ENCODE peak calls at places on chromosome 3, in ten cellular contexts. C is IMR-90, Y is tibial nerve, B is HCT116, S is sigmoid colon, I is adrenal gland, M is breast epithelium, V is GM12878, U is A549, L is body of pancreas. J is an unnamed sample. For H3K4me1, the result is how much of the 10 kb centered on the place peaks cover.

GRCh38 chr3:184354121-184354728 is 7.2 kb downstream of the CLCN2 start:
- DNase-seq in Y (no peak), B (no peak), I (no peak), C (no peak), L (peak), U (peak), S (no peak), M (no peak), V (no peak), J (peak)

GRCh38 chr3:159166899-159167586 is 365.2 kb downstream of the MFSD1 start:
- DNase-seq in M (no peak), L (no peak), Y (no peak), C (no peak), V (no peak), B (no peak), S (no peak), U (no peak), I (no peak), J (no peak)

GRCh38 chr3:177835008-177835407 is 637.7 kb upstream of the TBL1XR1 start:
- DNase-seq in Y (no peak), C (peak), U (peak), I (no peak), B (peak), V (no peak), S (no peak), L (no peak), M (no peak), J (no peak)

GRCh38 chr3:15204005-15204404 is 2.0 kb upstream of the CAPN7 start:
- DNase-seq in S (peak), Y (no peak), I (no peak), M (no peak), U (peak), V (no peak), L (no peak), B (no peak), C (peak), J (peak)

GRCh38 chr3:135926664-135927063 is 38.9 kb upstream of the PPP2R3A start:
- DNase-seq in L (no peak), B (no peak), I (no peak), S (no peak), C (no peak), M (no peak), V (no peak), Y (no peak), U (no peak), J (no peak)

GRCh38 chr3:164451083-164451910 is 627.0 kb downstream of the SI start:
- DNase-seq in Y (peak), B (no peak), S (peak), V (no peak), C (no peak), U (no peak), M (no peak), I (no peak), L (no peak), J (peak)

GRCh38 chr3:31953091-31953490 is 28.0 kb downstream of the OSBPL10 start:
- DNase-seq in M (no peak), Y (no peak), I (no peak), C (no peak), B (no peak), L (no peak), S (no peak), U (no peak), V (no peak), J (no peak)

GRCh38 chr3:151085889-151086483 is 522 bp downstream of the MED12L start:
- DNase-seq in U (peak), C (no peak), Y (no peak), S (no peak), V (no peak), B (no peak), L (no peak), I (no peak), M (no peak), J (peak)

GRCh38 chr3:156256945-156257344 is 136.6 kb downstream of the KCNAB1 start:
- DNase-seq in C (no peak), B (no peak), Y (no peak), S (no peak), M (no peak), U (no peak), L (no peak), I (no peak), V (no peak), J (no peak)

GRCh38 chr3:73716418-73716817 is 91.7 kb upstream of the PDZRN3 start:
- DNase-seq in U (no peak), Y (no peak), S (no peak), I (no peak), L (no peak), B (no peak), M (no peak), V (no peak), C (peak), J (no peak)

GRCh38 chr3:16906679-16907078 is 21.9 kb downstream of the PLCL2 start:
- DNase-seq in B (no peak), V (no peak), Y (no peak), C (peak), I (no peak), S (no peak), U (peak), M (no peak), L (peak), J (peak)

GRCh38 chr3:18357747-18358146 is 67.4 kb downstream of the SATB1 start:
- DNase-seq in V (no peak), C (no peak), Y (no peak), B (no peak), U (no peak), L (no peak), I (no peak), M (no peak), S (no peak), J (no peak)

GRCh38 chr3:13249630-13250395 is 170.3 kb downstream of the NUP210 start:
- DNase-seq in V (no peak), L (no peak), M (no peak), S (no peak), U (no peak), Y (no peak), C (no peak), B (no peak), I (no peak), J (no peak)

GRCh38 chr3:123390865-123391613 is 57.9 kb downstream of the ADCY5 start:
- DNase-seq in I (peak), B (no peak), Y (no peak), S (no peak), V (no peak), C (no peak), M (no peak), L (no peak), U (no peak), J (no peak)

GRCh38 chr3:11565492-11565891 is 78.2 kb downstream of the VGLL4 start:
- DNase-seq in Y (no peak), M (no peak), S (no peak), L (no peak), I (no peak), V (no peak), B (no peak), U (no peak), C (no peak), J (no peak)

GRCh38 chr3:73490453-73491311 is 134.1 kb downstream of the PDZRN3 start:
- DNase-seq in Y (no peak), M (no peak), L (peak), C (peak), I (peak), S (no peak), V (no peak), B (no peak), U (no peak), J (peak)

GRCh38 chr3:138686771-138687221 is 78.2 kb downstream of the FAIM start:
- DNase-seq in L (peak), Y (no peak), M (no peak), C (peak), U (peak), V (peak), S (no peak), I (no peak), B (no peak), J (peak)

DNA sequence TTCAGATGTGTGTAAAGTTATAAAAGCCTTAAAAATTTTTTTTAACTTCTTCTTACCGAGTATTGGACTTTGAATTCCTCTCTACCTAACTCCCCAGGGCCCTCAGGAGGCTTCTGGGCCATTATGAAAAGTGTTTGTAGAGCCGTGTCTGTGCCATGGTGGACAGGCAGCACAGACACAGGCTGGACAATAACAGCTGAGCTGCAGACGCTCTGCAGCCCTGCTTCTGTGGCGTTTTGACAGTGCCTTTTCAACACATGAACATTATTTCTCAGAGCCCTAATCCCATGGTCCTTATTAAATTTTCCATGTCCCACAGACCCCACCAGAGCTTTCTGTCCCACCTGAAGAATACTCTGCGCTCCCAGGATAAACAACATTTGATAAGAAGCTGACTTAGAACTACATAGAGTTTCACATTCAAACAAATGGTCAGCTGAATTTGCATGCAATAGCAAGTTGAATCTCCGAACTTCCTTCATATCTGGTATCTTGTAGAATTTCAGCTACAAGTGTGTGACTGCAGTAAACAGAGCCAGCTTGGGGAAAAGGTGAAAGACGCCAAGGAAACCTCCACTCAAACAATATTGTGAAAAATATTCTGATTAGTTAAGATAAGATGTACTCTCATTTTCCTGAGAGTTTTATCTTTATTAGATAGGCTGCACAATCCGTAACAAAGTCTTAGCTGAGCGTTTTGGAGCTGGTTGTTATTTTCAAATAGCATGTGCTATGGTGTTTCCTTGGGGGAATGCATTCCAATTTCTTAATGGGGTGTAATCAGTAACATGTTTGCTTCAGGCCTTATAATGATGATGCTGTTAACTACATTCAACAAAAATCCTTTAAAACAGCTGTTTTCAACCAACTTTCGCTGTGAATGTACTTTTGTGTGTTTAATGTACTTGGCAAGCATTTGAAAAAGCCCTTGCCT is 378.2 kb downstream of the MECOM start:
- DNase-seq in C (no peak), I (no peak), L (no peak), Y (no peak), V (no peak), B (no peak), M (no peak), S (no peak), U (no peak), J (no peak)
- TF ChIP-seq POLR2A in C (no peak), I (no peak), L (no peak), Y (no peak), V (no peak), B (no peak), M (no peak), S (no peak), U (no peak), J (no peak)

DNA sequence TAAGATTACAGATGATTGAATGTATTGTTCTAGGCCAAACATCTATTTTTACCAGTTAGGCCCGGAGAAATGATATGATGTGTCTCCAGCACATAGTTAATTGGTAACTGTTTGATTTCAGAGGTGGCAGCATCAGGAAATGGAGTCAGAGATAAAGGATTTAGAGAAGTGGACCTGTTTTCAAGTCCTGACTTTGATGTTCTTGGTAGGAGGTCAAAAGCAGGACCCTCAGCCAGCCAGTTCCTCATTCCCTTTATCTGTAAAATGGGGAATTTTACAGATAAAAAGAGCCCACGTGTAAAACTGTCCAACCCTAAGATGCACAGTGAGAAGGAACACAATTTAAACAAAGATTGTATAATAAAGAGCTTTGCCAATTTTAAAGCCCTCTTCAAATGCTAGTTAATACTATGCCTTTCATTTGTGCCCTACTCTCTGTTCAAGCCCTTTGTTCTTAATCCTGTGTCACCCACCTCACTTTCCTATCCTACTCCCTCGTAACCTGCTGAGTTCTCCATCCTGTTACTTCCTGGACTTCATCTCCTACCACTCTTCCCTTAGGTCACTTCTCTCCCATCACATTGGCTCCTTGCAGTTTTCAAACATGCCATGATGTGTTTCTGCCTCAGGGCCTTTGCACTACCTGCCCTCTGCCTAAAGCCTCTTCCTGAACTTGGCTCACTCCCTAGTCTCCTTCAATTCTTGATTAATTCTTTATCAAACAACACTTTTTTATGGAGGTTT is 2.6 kb downstream of the TMEM212 start:
- DNase-seq in L (no peak), Y (no peak), B (no peak), C (no peak), S (no peak), I (no peak), U (no peak), M (no peak), V (no peak), J (no peak)
- H3K4me1 ChIP-seq in L (under half), Y (under half), B (under half), C (under half), S (under half), I (under half), U (under half), M (under half), V (under half), J (under half)

DNA sequence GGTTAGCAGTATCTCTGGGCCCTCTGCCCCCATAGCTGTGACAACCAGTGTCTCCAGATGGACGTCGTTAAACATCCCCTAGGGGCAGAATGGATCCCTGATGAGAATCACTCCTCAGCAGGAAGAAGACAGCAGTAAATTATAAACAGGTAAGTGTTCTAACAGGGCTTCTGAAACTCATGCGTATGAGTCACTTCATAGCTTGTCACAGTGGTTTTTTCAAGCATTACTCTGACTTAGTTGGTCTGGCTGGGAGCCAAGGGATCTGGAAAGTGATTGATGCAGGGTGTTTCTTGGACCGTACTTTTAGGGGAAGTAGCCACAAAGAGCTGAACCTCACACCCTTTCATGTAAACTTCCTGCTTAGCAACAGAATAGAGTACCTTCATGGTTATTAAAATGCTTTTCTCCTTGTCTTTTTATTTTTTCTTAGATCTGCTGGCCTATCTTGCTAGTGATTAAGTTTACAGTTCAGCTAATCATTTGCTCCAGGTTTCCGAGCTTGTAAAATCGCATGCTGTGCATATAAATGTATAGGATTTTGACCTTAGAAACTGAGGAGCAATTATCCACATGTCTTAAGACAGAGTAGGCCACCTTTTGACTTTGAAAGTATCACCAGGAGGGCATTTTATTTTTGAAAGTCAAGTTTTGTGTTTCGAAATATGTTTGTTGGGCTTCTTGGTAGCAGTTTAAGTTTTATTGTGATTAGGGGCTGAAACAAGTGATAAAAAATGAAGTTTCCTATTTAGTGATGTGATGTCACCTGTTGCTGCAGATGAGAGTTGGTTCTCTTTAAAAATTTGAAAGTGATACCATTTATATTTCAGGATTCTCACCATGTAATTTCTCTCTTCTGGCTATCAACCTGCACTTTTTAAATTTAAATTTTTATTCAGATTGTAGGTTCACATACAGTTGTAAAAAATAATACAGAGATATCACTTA is 333.9 kb downstream of the PTPRG start:
- DNase-seq in Y (peak), C (peak), S (peak), V (peak), L (peak), I (peak), U (peak), B (peak), M (peak), J (peak)
- TF ChIP-seq POLR2A in Y (no peak), C (no peak), S (no peak), V (no peak), L (no peak), I (no peak), U (no peak), B (no peak), M (no peak), J (no peak)

GRCh38 chr3:170044795-170045244 is 7.0 kb downstream of the GPR160 start:
- DNase-seq in I (no peak), V (peak), U (no peak), Y (no peak), L (peak), S (no peak), C (no peak), B (no peak), M (no peak), J (no peak)
- H3K4me1 ChIP-seq in I (under half), V (under half), U (under half), Y (under half), L (under half), S (under half), C (under half), B (under half), M (under half), J (under half)

DNA sequence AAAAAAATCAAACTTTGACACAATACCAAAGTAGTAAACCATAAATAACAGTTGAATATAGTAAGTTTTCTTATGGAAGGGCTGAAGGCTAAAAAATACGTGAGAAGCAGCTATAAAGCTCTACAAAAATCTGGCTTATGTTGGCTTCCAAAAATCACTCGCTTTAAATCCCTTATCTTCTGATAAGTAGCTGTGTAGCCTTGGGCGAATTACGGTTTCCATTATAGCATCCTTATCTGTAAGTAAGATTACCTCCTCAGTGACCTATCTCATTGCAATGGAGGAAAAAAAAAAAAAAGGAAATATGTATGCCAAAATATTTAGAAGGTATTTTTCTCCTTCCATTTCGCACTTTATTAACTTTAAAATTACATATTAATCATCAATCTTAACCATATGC is 348.6 kb downstream of the PLOD2 start:
- DNase-seq in L (no peak), V (no peak), C (no peak), B (no peak), M (no peak), I (no peak), Y (no peak), U (no peak), S (no peak), J (no peak)
- TF ChIP-seq POLR2A in L (no peak), V (no peak), C (no peak), B (no peak), M (no peak), I (no peak), Y (no peak), U (no peak), S (no peak), J (no peak)

GRCh38 chr3:113551821-113552220 is 19.5 kb downstream of the SIDT1 start:
- DNase-seq in U (no peak), L (no peak), I (no peak), Y (no peak), M (no peak), C (no peak), V (no peak), B (no peak), S (no peak), J (no peak)
- H3K4me1 ChIP-seq in U (under half), L (under half), I (under half), Y (under half), M (under half), C (under half), V (under half), B (under half), S (under half), J (under half)

DNA sequence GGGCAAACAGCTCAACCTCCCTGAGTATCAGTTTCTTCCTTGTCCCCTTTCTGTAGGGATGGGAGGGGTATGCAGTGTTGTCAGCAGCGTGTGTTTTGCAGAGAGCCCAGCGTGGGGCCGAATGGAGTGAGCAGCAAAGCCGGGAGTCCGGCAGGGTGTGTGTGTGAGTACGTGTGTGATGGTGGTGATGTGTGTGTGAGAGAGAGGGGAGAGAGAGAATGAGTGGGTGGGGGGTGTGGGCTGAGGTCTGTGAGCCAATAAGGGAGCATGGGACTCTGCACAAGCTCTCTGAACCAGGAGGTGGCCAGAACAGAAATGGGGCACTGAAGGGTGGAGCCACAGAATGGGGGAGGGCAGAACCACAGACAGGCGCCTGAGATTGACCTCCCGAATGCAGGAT is 43.8 kb downstream of the IFT122 start:
- DNase-seq in I (no peak), V (no peak), S (no peak), M (no peak), C (no peak), Y (no peak), U (no peak), L (no peak), B (no peak), J (no peak)
- TF ChIP-seq POLR2A in I (no peak), V (no peak), S (no peak), M (no peak), C (no peak), Y (no peak), U (no peak), L (no peak), B (no peak), J (no peak)

DNA sequence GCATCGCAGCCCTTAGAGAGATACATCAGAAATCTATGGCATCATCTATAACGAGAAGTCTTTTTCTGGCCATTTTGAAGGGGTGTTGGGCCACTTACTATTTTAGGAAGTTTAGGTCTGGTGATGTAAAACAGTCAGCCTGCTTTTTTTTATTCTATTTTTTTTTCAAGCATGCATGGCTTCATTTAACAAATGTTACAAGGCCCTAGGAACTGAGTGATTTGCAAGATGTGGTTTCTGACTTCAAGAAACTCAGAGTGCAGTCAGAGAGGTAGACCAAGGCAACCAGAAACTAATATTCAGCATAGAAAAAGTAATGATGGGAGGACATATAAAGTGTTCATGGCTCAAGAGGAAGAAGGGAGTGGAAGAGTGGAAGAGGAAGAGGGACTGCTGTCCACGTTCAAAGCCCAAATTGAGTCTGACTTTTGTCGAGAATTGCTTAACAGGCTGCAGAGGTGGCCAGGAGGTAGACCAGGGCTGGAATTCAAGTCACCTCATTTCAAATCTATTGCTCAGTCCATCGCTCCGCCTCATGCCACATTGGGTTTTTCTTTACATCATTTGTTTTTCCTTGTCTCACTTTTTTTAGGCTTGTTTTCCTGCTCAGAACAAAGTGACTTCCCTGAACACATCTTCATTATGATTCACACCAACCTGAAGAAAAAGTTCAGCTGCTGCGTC is 97.1 kb downstream of the RPL39L start:
- DNase-seq in U (no peak), M (no peak), Y (no peak), V (no peak), L (no peak), I (no peak), B (no peak), S (no peak), C (no peak), J (no peak)
- H3K4me1 ChIP-seq in U (under half), M (under half), Y (under half), V (half or more), L (under half), I (under half), B (under half), S (under half), C (under half), J (under half)

GRCh38 chr3:48248095-48248863 is 7.4 kb downstream of the ZNF589 start:
- DNase-seq in V (no peak), U (no peak), Y (no peak), S (peak), L (no peak), B (no peak), C (no peak), M (no peak), I (no peak), J (no peak)
- TF ChIP-seq POLR2A in V (no peak), U (no peak), Y (no peak), S (no peak), L (no peak), B (no peak), C (no peak), M (no peak), I (no peak), J (no peak)